ENCODE peak calls at places on chromosomes 16 and 17, in ten cellular contexts. O is bronchial epithelial cell; N is glutamatergic neuron; Z is activated CD4-positive, alpha-beta T cell treated with anti-CD3 and anti-CD28 coated beads, Interleukin-2, amount 50 U/mL, for 4 hours; J is ELR; M is GM10248; I is EL; K is A549; E is T-helper 2 cell; D is keratinocyte. Y is an unnamed sample.

GRCh38 chr17:76598004-76598439 is 12.4 kb upstream of the ST6GALNAC2 start:
- DNase-seq in I (no peak), D (no peak), J (no peak), N (no peak), M (no peak), K (no peak), Z (no peak), O (peak; percentile 72), E (no peak), Y (no peak)

GRCh38 chr17:1630662-1631061 is 2.0 kb upstream of the SLC43A2 start:
- DNase-seq in O (no peak), M (no peak), J (no peak), N (no peak), D (no peak), K (no peak), I (no peak), Z (no peak), E (no peak), Y (no peak)

GRCh38 chr17:49610883-49611584 is 35.4 kb downstream of the NXPH3 start:
- DNase-seq in I (no peak), Z (no peak), O (peak; percentile 27), D (no peak), J (no peak), E (no peak), M (no peak), N (no peak), K (no peak), Y (no peak)

GRCh38 chr17:83067718-83068261 is 11.6 kb upstream of the METRNL start:
- DNase-seq in J (peak; percentile 50), N (no peak), I (no peak), D (no peak), O (no peak), Z (no peak), E (no peak), M (no peak), K (peak; percentile 54), Y (no peak)

GRCh38 chr16:51095114-51095872 is 55.8 kb downstream of the SALL1 start:
- DNase-seq in Z (no peak), E (no peak), O (no peak), K (no peak), M (no peak), D (no peak), I (no peak), N (no peak), J (no peak), Y (no peak)

GRCh38 chr17:57342963-57343589 is 86.8 kb downstream of the MSI2 start:
- DNase-seq in N (no peak), Z (no peak), D (no peak), O (no peak), E (no peak), I (no peak), J (no peak), M (no peak), K (no peak), Y (no peak)

GRCh38 chr16:70522216-70523000 is 946 bp downstream of the COG4 start:
- DNase-seq in I (no peak), E (no peak), Z (no peak), M (peak; percentile 32), N (no peak), D (no peak), J (peak; percentile 13), K (no peak), O (no peak), Y (no peak)

GRCh38 chr17:29196784-29197515 is 16.8 kb upstream of the MYO18A start:
- DNase-seq in Z (no peak), M (no peak), D (no peak), I (no peak), O (no peak), N (no peak), K (no peak), J (no peak), E (no peak), Y (no peak)

GRCh38 chr16:3161235-3162018 is 26.6 kb upstream of the OR1F1 start:
- DNase-seq in D (no peak), I (no peak), N (no peak), M (no peak), Z (no peak), E (no peak), O (no peak), J (no peak), K (peak; percentile 81), Y (no peak)

GRCh38 chr17:78239489-78239931 is 8.1 kb downstream of the TMEM235 start:
- DNase-seq in D (no peak), E (no peak), M (no peak), Z (no peak), J (no peak), I (no peak), K (no peak), N (no peak), O (no peak), Y (no peak)

GRCh38 chr17:45948881-45949624 is 50.0 kb upstream of the STH start:
- DNase-seq in K (peak; percentile 81), D (no peak), I (peak; percentile 71), Z (peak; percentile 43), O (peak; percentile 31), M (peak; percentile 88), J (peak; percentile 78), N (peak; percentile 84), E (peak; percentile 20), Y (peak; percentile 40)